ENCODE peak calls at places on chromosomes 4 and X, in four cellular contexts. W, E, K and V are unnamed samples.
A peak's percentile ranks its signal among the peaks of the same experiment; 100 is the strongest.

GRCh38 chrX:110733166-110733565 is 62.5 kb downstream of the CHRDL1 start:
- DNase-seq in W (peak; percentile 16), E (no peak), K (peak; percentile 75), V (no peak)

GRCh38 chr4:12203945-12204344 is 775.3 kb upstream of the HS3ST1 start:
- DNase-seq in W (no peak), E (no peak), K (no peak), V (no peak)

GRCh38 chrX:136185409-136186022 is 38.2 kb downstream of the FHL1 start:
- DNase-seq in W (peak; percentile 45), E (peak; percentile 56), K (peak; percentile 77), V (no peak)

GRCh38 chrX:8067754-8068469 is 103.2 kb downstream of the VCX2 start:
- DNase-seq in W (no peak), E (peak; percentile 13), K (no peak), V (no peak)

GRCh38 chr4:104263100-104263499 is 231.6 kb downstream of the CXXC4 start:
- DNase-seq in W (no peak), E (no peak), K (no peak), V (no peak)

GRCh38 chrX:19017271-19017670 is 33.4 kb upstream of the PHKA2 start:
- DNase-seq in W (no peak), E (peak; percentile 18), K (peak; percentile 43), V (no peak)

GRCh38 chr4:82718067-82718935 is 80.3 kb downstream of the SCD5 start:
- DNase-seq in W (no peak), E (peak; percentile 71), K (no peak), V (no peak)

GRCh38 chr4:105991726-105992125 is 96.5 kb downstream of the NPNT start:
- DNase-seq in W (no peak), E (no peak), K (no peak), V (no peak)

GRCh38 chrX:105999294-105999693 is 39.2 kb downstream of the SERPINA7 start:
- DNase-seq in W (no peak), E (no peak), K (no peak), V (no peak)

GRCh38 chr4:11424000-11424399 is 4.7 kb downstream of the HS3ST1 start:
- DNase-seq in W (no peak), E (peak; percentile 76), K (no peak), V (no peak)